ENCODE peak calls at places on chromosomes 16 and 17, in six cellular contexts. One of them, this sample, is unnamed.

GRCh38 chr16:65934443-65934842 is 432.0 kb upstream of the CDH5 start:
- DNase-seq in stimulated activated CD4-positive, alpha-beta T cell treated with anti-CD3 and anti-CD28 coated beads, Interleukin-2, amount 100 ng/mL, for 24 hours: no peak
- DNase-seq in tibial nerve: no peak
- DNase-seq in NCI-H345: no peak
- DNase-seq in AG09319: no peak
- DNase-seq in WERI-Rb-1: no peak
- DNase-seq in this sample: no peak

GRCh38 chr16:22868859-22869258 is 54.9 kb downstream of the HS3ST2 start:
- DNase-seq in stimulated activated CD4-positive, alpha-beta T cell treated with anti-CD3 and anti-CD28 coated beads, Interleukin-2, amount 100 ng/mL, for 24 hours: no peak
- DNase-seq in tibial nerve: no peak
- DNase-seq in NCI-H345: no peak
- DNase-seq in WERI-Rb-1: no peak
- DNase-seq in AG09319: no peak
- DNase-seq in this sample: no peak

GRCh38 chr17:74671031-74671771 is 41.5 kb downstream of the CD300LF start:
- DNase-seq in AG09319: no peak
- DNase-seq in tibial nerve: peak; percentile 38
- DNase-seq in WERI-Rb-1: peak; percentile 73
- DNase-seq in stimulated activated CD4-positive, alpha-beta T cell treated with anti-CD3 and anti-CD28 coated beads, Interleukin-2, amount 100 ng/mL, for 24 hours: peak; percentile 74
- DNase-seq in NCI-H345: peak; percentile 27
- DNase-seq in this sample: peak; percentile 63

GRCh38 chr17:74441537-74441936 is 9.6 kb downstream of the GPRC5C start:
- DNase-seq in NCI-H345: no peak
- DNase-seq in WERI-Rb-1: no peak
- DNase-seq in stimulated activated CD4-positive, alpha-beta T cell treated with anti-CD3 and anti-CD28 coated beads, Interleukin-2, amount 100 ng/mL, for 24 hours: no peak
- DNase-seq in AG09319: no peak
- DNase-seq in tibial nerve: no peak
- DNase-seq in this sample: no peak

GRCh38 chr17:33234930-33235685 is 58.0 kb downstream of the ASIC2 start:
- DNase-seq in NCI-H345: peak; percentile 4
- DNase-seq in tibial nerve: peak; percentile 15
- DNase-seq in stimulated activated CD4-positive, alpha-beta T cell treated with anti-CD3 and anti-CD28 coated beads, Interleukin-2, amount 100 ng/mL, for 24 hours: peak; percentile 19
- DNase-seq in AG09319: peak; percentile 74
- DNase-seq in WERI-Rb-1: no peak
- DNase-seq in this sample: no peak

GRCh38 chr16:29665294-29666077 is 2.4 kb downstream of the SPN start:
- DNase-seq in stimulated activated CD4-positive, alpha-beta T cell treated with anti-CD3 and anti-CD28 coated beads, Interleukin-2, amount 100 ng/mL, for 24 hours: no peak
- DNase-seq in AG09319: no peak
- DNase-seq in NCI-H345: no peak
- DNase-seq in WERI-Rb-1: no peak
- DNase-seq in tibial nerve: no peak
- DNase-seq in this sample: no peak

GRCh38 chr16:2799852-2800226 is 1.6 kb downstream of the PRSS41 start:
- DNase-seq in AG09319: no peak
- DNase-seq in NCI-H345: no peak
- DNase-seq in stimulated activated CD4-positive, alpha-beta T cell treated with anti-CD3 and anti-CD28 coated beads, Interleukin-2, amount 100 ng/mL, for 24 hours: no peak
- DNase-seq in WERI-Rb-1: no peak
- DNase-seq in tibial nerve: no peak
- DNase-seq in this sample: peak; percentile 32

GRCh38 chr17:66724581-66725341 is 110.2 kb upstream of the CACNG5 start:
- DNase-seq in NCI-H345: peak; percentile 58
- DNase-seq in AG09319: peak; percentile 27
- DNase-seq in WERI-Rb-1: no peak
- DNase-seq in stimulated activated CD4-positive, alpha-beta T cell treated with anti-CD3 and anti-CD28 coated beads, Interleukin-2, amount 100 ng/mL, for 24 hours: no peak
- DNase-seq in tibial nerve: no peak
- DNase-seq in this sample: no peak

GRCh38 chr17:68101992-68102758 is 66.6 kb downstream of the KPNA2 start:
- DNase-seq in AG09319: no peak
- DNase-seq in WERI-Rb-1: peak; percentile 27
- DNase-seq in stimulated activated CD4-positive, alpha-beta T cell treated with anti-CD3 and anti-CD28 coated beads, Interleukin-2, amount 100 ng/mL, for 24 hours: peak; percentile 37
- DNase-seq in tibial nerve: no peak
- DNase-seq in NCI-H345: peak; percentile 10
- DNase-seq in this sample: peak; percentile 17

GRCh38 chr17:61684818-61685217 is 93.8 kb upstream of the NACA2 start:
- DNase-seq in WERI-Rb-1: no peak
- DNase-seq in stimulated activated CD4-positive, alpha-beta T cell treated with anti-CD3 and anti-CD28 coated beads, Interleukin-2, amount 100 ng/mL, for 24 hours: no peak
- DNase-seq in AG09319: no peak
- DNase-seq in NCI-H345: no peak
- DNase-seq in tibial nerve: no peak
- DNase-seq in this sample: no peak

GRCh38 chr16:48524348-48525200 is 85.4 kb downstream of the N4BP1 start:
- DNase-seq in tibial nerve: no peak
- DNase-seq in stimulated activated CD4-positive, alpha-beta T cell treated with anti-CD3 and anti-CD28 coated beads, Interleukin-2, amount 100 ng/mL, for 24 hours: no peak
- DNase-seq in AG09319: no peak
- DNase-seq in WERI-Rb-1: no peak
- DNase-seq in NCI-H345: no peak
- DNase-seq in this sample: no peak

GRCh38 chr16:71249399-71249798 is 18.9 kb upstream of the HYDIN start:
- DNase-seq in WERI-Rb-1: no peak
- DNase-seq in NCI-H345: no peak
- DNase-seq in stimulated activated CD4-positive, alpha-beta T cell treated with anti-CD3 and anti-CD28 coated beads, Interleukin-2, amount 100 ng/mL, for 24 hours: no peak
- DNase-seq in tibial nerve: no peak
- DNase-seq in AG09319: no peak
- DNase-seq in this sample: peak; percentile 1

GRCh38 chr16:24152826-24153225 is 103.3 kb upstream of the CACNG3 start:
- DNase-seq in stimulated activated CD4-positive, alpha-beta T cell treated with anti-CD3 and anti-CD28 coated beads, Interleukin-2, amount 100 ng/mL, for 24 hours: no peak
- DNase-seq in AG09319: no peak
- DNase-seq in NCI-H345: no peak
- DNase-seq in WERI-Rb-1: no peak
- DNase-seq in tibial nerve: no peak
- DNase-seq in this sample: no peak

GRCh38 chr17:82170412-82170961 is 42.2 kb downstream of the CCDC57 start:
- DNase-seq in NCI-H345: no peak
- DNase-seq in AG09319: no peak
- DNase-seq in WERI-Rb-1: no peak
- DNase-seq in stimulated activated CD4-positive, alpha-beta T cell treated with anti-CD3 and anti-CD28 coated beads, Interleukin-2, amount 100 ng/mL, for 24 hours: no peak
- DNase-seq in tibial nerve: no peak
- DNase-seq in this sample: no peak

GRCh38 chr17:38897176-38897575 is 27.3 kb downstream of the LASP1 start:
- DNase-seq in NCI-H345: no peak
- DNase-seq in WERI-Rb-1: peak; percentile 95
- DNase-seq in stimulated activated CD4-positive, alpha-beta T cell treated with anti-CD3 and anti-CD28 coated beads, Interleukin-2, amount 100 ng/mL, for 24 hours: no peak
- DNase-seq in AG09319: no peak
- DNase-seq in tibial nerve: peak; percentile 58
- DNase-seq in this sample: peak; percentile 67

GRCh38 chr16:79656537-79657115 is 56.1 kb upstream of the MAF start:
- DNase-seq in stimulated activated CD4-positive, alpha-beta T cell treated with anti-CD3 and anti-CD28 coated beads, Interleukin-2, amount 100 ng/mL, for 24 hours: no peak
- DNase-seq in NCI-H345: peak; percentile 54
- DNase-seq in WERI-Rb-1: no peak
- DNase-seq in tibial nerve: no peak
- DNase-seq in AG09319: no peak
- DNase-seq in this sample: no peak

GRCh38 chr16:55240933-55241332 is 83.1 kb upstream of the IRX6 start:
- DNase-seq in AG09319: no peak
- DNase-seq in tibial nerve: no peak
- DNase-seq in stimulated activated CD4-positive, alpha-beta T cell treated with anti-CD3 and anti-CD28 coated beads, Interleukin-2, amount 100 ng/mL, for 24 hours: no peak
- DNase-seq in NCI-H345: no peak
- DNase-seq in WERI-Rb-1: no peak
- DNase-seq in this sample: no peak

GRCh38 chr17:59406808-59407381 is 75.4 kb downstream of the YPEL2 start:
- DNase-seq in stimulated activated CD4-positive, alpha-beta T cell treated with anti-CD3 and anti-CD28 coated beads, Interleukin-2, amount 100 ng/mL, for 24 hours: no peak
- DNase-seq in NCI-H345: no peak
- DNase-seq in WERI-Rb-1: no peak
- DNase-seq in AG09319: peak; percentile 51
- DNase-seq in tibial nerve: no peak
- DNase-seq in this sample: no peak

GRCh38 chr16:27748868-27749546 is 199.1 kb downstream of the KATNIP start:
- DNase-seq in stimulated activated CD4-positive, alpha-beta T cell treated with anti-CD3 and anti-CD28 coated beads, Interleukin-2, amount 100 ng/mL, for 24 hours: no peak
- DNase-seq in NCI-H345: peak; percentile 15
- DNase-seq in WERI-Rb-1: peak; percentile 40
- DNase-seq in tibial nerve: no peak
- DNase-seq in AG09319: peak; percentile 38
- DNase-seq in this sample: peak; percentile 51

GRCh38 chr16:89579351-89579750 is 3.8 kb downstream of the CPNE7 start:
- DNase-seq in tibial nerve: no peak
- DNase-seq in NCI-H345: no peak
- DNase-seq in AG09319: no peak
- DNase-seq in WERI-Rb-1: no peak
- DNase-seq in stimulated activated CD4-positive, alpha-beta T cell treated with anti-CD3 and anti-CD28 coated beads, Interleukin-2, amount 100 ng/mL, for 24 hours: no peak
- DNase-seq in this sample: no peak

GRCh38 chr16:17334096-17334495 is 136.7 kb downstream of the XYLT1 start:
- DNase-seq in WERI-Rb-1: no peak
- DNase-seq in NCI-H345: no peak
- DNase-seq in AG09319: peak; percentile 69
- DNase-seq in stimulated activated CD4-positive, alpha-beta T cell treated with anti-CD3 and anti-CD28 coated beads, Interleukin-2, amount 100 ng/mL, for 24 hours: no peak
- DNase-seq in tibial nerve: no peak
- DNase-seq in this sample: no peak

GRCh38 chr16:77723108-77723514 is 797 bp downstream of the NUDT7 start:
- DNase-seq in NCI-H345: no peak
- DNase-seq in stimulated activated CD4-positive, alpha-beta T cell treated with anti-CD3 and anti-CD28 coated beads, Interleukin-2, amount 100 ng/mL, for 24 hours: no peak
- DNase-seq in WERI-Rb-1: no peak
- DNase-seq in tibial nerve: no peak
- DNase-seq in AG09319: peak; percentile 16
- DNase-seq in this sample: peak; percentile 67

GRCh38 chr17:1229354-1229890 is 40.8 kb upstream of the BHLHA9 start:
- DNase-seq in WERI-Rb-1: peak; percentile 29
- DNase-seq in AG09319: no peak
- DNase-seq in NCI-H345: no peak
- DNase-seq in tibial nerve: peak; percentile 47
- DNase-seq in stimulated activated CD4-positive, alpha-beta T cell treated with anti-CD3 and anti-CD28 coated beads, Interleukin-2, amount 100 ng/mL, for 24 hours: peak; percentile 26
- DNase-seq in this sample: peak; percentile 53

GRCh38 chr16:26644912-26645543 is 421.7 kb upstream of the C16orf82 start:
- DNase-seq in AG09319: no peak
- DNase-seq in NCI-H345: no peak
- DNase-seq in WERI-Rb-1: no peak
- DNase-seq in tibial nerve: no peak
- DNase-seq in stimulated activated CD4-positive, alpha-beta T cell treated with anti-CD3 and anti-CD28 coated beads, Interleukin-2, amount 100 ng/mL, for 24 hours: no peak
- DNase-seq in this sample: no peak

GRCh38 chr17:4632583-4632923 is 8.9 kb downstream of the ALOX15 start:
- DNase-seq in tibial nerve: no peak
- DNase-seq in NCI-H345: no peak
- DNase-seq in stimulated activated CD4-positive, alpha-beta T cell treated with anti-CD3 and anti-CD28 coated beads, Interleukin-2, amount 100 ng/mL, for 24 hours: no peak
- DNase-seq in AG09319: no peak
- DNase-seq in WERI-Rb-1: no peak
- DNase-seq in this sample: no peak

GRCh38 chr16:25258856-25259179 is 1.2 kb upstream of the ZKSCAN2 start:
- DNase-seq in NCI-H345: no peak
- DNase-seq in WERI-Rb-1: no peak
- DNase-seq in tibial nerve: no peak
- DNase-seq in stimulated activated CD4-positive, alpha-beta T cell treated with anti-CD3 and anti-CD28 coated beads, Interleukin-2, amount 100 ng/mL, for 24 hours: no peak
- DNase-seq in AG09319: no peak
- DNase-seq in this sample: no peak

GRCh38 chr17:27379863-27380533 is 76.2 kb upstream of the KSR1 start:
- DNase-seq in NCI-H345: peak; percentile 5
- DNase-seq in tibial nerve: peak; percentile 40
- DNase-seq in WERI-Rb-1: no peak
- DNase-seq in stimulated activated CD4-positive, alpha-beta T cell treated with anti-CD3 and anti-CD28 coated beads, Interleukin-2, amount 100 ng/mL, for 24 hours: no peak
- DNase-seq in AG09319: no peak
- DNase-seq in this sample: no peak

GRCh38 chr17:79325707-79326106 is 251.1 kb downstream of the ENGASE start:
- DNase-seq in NCI-H345: no peak
- DNase-seq in stimulated activated CD4-positive, alpha-beta T cell treated with anti-CD3 and anti-CD28 coated beads, Interleukin-2, amount 100 ng/mL, for 24 hours: no peak
- DNase-seq in AG09319: no peak
- DNase-seq in WERI-Rb-1: no peak
- DNase-seq in tibial nerve: no peak
- DNase-seq in this sample: no peak

GRCh38 chr17:1725642-1726511 is 1.4 kb downstream of the WDR81 start:
- DNase-seq in NCI-H345: no peak
- DNase-seq in tibial nerve: no peak
- DNase-seq in stimulated activated CD4-positive, alpha-beta T cell treated with anti-CD3 and anti-CD28 coated beads, Interleukin-2, amount 100 ng/mL, for 24 hours: no peak
- DNase-seq in WERI-Rb-1: no peak
- DNase-seq in AG09319: no peak
- DNase-seq in this sample: no peak

GRCh38 chr17:4901648-4902344 is 1.1 kb downstream of the CHRNE start:
- DNase-seq in AG09319: no peak
- DNase-seq in NCI-H345: no peak
- DNase-seq in WERI-Rb-1: no peak
- DNase-seq in stimulated activated CD4-positive, alpha-beta T cell treated with anti-CD3 and anti-CD28 coated beads, Interleukin-2, amount 100 ng/mL, for 24 hours: no peak
- DNase-seq in tibial nerve: peak; percentile 35
- DNase-seq in this sample: no peak

GRCh38 chr17:49913226-49914095 is 55.5 kb upstream of the DLX4 start:
- DNase-seq in stimulated activated CD4-positive, alpha-beta T cell treated with anti-CD3 and anti-CD28 coated beads, Interleukin-2, amount 100 ng/mL, for 24 hours: no peak
- DNase-seq in AG09319: no peak
- DNase-seq in tibial nerve: no peak
- DNase-seq in NCI-H345: no peak
- DNase-seq in WERI-Rb-1: no peak
- DNase-seq in this sample: peak; percentile 45

GRCh38 chr17:15453246-15453645 is 14.2 kb downstream of the CDRT4 start:
- DNase-seq in NCI-H345: no peak
- DNase-seq in stimulated activated CD4-positive, alpha-beta T cell treated with anti-CD3 and anti-CD28 coated beads, Interleukin-2, amount 100 ng/mL, for 24 hours: no peak
- DNase-seq in WERI-Rb-1: no peak
- DNase-seq in tibial nerve: no peak
- DNase-seq in AG09319: no peak
- DNase-seq in this sample: no peak

GRCh38 chr17:6940186-6940649 is 55.6 kb upstream of the ALOX12 start:
- DNase-seq in NCI-H345: no peak
- DNase-seq in WERI-Rb-1: no peak
- DNase-seq in AG09319: no peak
- DNase-seq in tibial nerve: no peak
- DNase-seq in stimulated activated CD4-positive, alpha-beta T cell treated with anti-CD3 and anti-CD28 coated beads, Interleukin-2, amount 100 ng/mL, for 24 hours: no peak
- DNase-seq in this sample: no peak

GRCh38 chr16:3129137-3130131 is 5.4 kb upstream of the ZNF213 start:
- DNase-seq in AG09319: peak; percentile 69
- DNase-seq in tibial nerve: peak; percentile 35
- DNase-seq in stimulated activated CD4-positive, alpha-beta T cell treated with anti-CD3 and anti-CD28 coated beads, Interleukin-2, amount 100 ng/mL, for 24 hours: peak; percentile 78
- DNase-seq in WERI-Rb-1: peak; percentile 82
- DNase-seq in NCI-H345: peak; percentile 83
- DNase-seq in this sample: peak; percentile 90